ENCODE peak calls at places on chromosomes 1 and 21, in nine cellular contexts. B is mucosa of gallbladder; J is activated effector memory CD4-positive, alpha-beta T cell treated with anti-CD3 and anti-CD28 coated beads, Interleukin-2, amount 50 U/mL, for 16 hours; Z is NCI-H1105; K is endothelial cell; G is neural crest cell; H is LoVo; D is T-helper 22 cell; T is stimulated activated CD8-positive, alpha-beta memory T cell treated with anti-CD3 and anti-CD28 coated beads, Interleukin-2, amount 100 ng/mL, for 48 hours. F is an unnamed sample.

GRCh38 chr1:223670458-223671159 is 5.1 kb upstream of the CAPN8 start:
- DNase-seq in Z (peak), B (peak), J (no peak), T (peak), D (no peak), H (peak), G (peak), K (peak), F (peak)

GRCh38 chr1:88061830-88062177 is 622.3 kb upstream of the PKN2 start:
- DNase-seq in J (no peak), H (no peak), D (no peak), K (no peak), Z (no peak), B (no peak), G (no peak), T (no peak), F (no peak)

GRCh38 chr1:22108343-22109135 is 34.4 kb downstream of the WNT4 start:
- DNase-seq in T (no peak), D (no peak), G (no peak), J (no peak), K (no peak), Z (no peak), H (no peak), B (peak), F (no peak)

GRCh38 chr1:46070164-46070814 is 62.1 kb downstream of the PIK3R3 start:
- DNase-seq in H (no peak), T (no peak), G (no peak), B (no peak), D (no peak), J (no peak), Z (no peak), K (no peak), F (no peak)

GRCh38 chr21:44348861-44349260 is 4.6 kb upstream of the TRPM2 start:
- DNase-seq in T (no peak), D (no peak), J (no peak), Z (no peak), G (no peak), B (no peak), H (no peak), K (no peak), F (no peak)

GRCh38 chr1:88061106-88061829 is 622.8 kb upstream of the PKN2 start:
- DNase-seq in Z (peak), T (no peak), K (peak), G (peak), J (no peak), H (peak), D (no peak), B (peak), F (peak)

GRCh38 chr1:166489670-166490436 is 323.1 kb upstream of the FAM78B start:
- DNase-seq in Z (peak), T (peak), K (no peak), G (no peak), B (peak), J (peak), H (peak), D (peak), F (peak)

GRCh38 chr1:58749646-58750045 is 34.2 kb downstream of the JUN start:
- DNase-seq in D (no peak), Z (no peak), G (no peak), H (no peak), T (no peak), B (no peak), J (no peak), K (no peak), F (no peak)

GRCh38 chr1:40692429-40692905 is 963 bp downstream of the NFYC start:
- DNase-seq in D (no peak), Z (no peak), H (peak), B (peak), J (no peak), K (no peak), G (no peak), T (no peak), F (no peak)

GRCh38 chr1:15432327-15432726 is 5.9 kb upstream of the CTRC start:
- DNase-seq in J (no peak), T (no peak), H (no peak), Z (peak), B (no peak), D (no peak), G (no peak), K (no peak), F (no peak)

GRCh38 chr1:30381671-30382365 is 341.6 kb downstream of the MATN1 start:
- DNase-seq in J (no peak), K (no peak), Z (no peak), D (no peak), T (no peak), G (no peak), H (no peak), B (no peak), F (no peak)

GRCh38 chr1:235746245-235746644 is 96.7 kb upstream of the GNG4 start:
- DNase-seq in D (no peak), B (no peak), G (no peak), T (no peak), Z (no peak), H (no peak), J (no peak), K (no peak), F (no peak)

GRCh38 chr1:145782166-145783099 is 41.5 kb downstream of the RNF115 start:
- DNase-seq in Z (no peak), B (no peak), K (no peak), D (no peak), H (peak), T (no peak), J (no peak), G (no peak), F (peak)

GRCh38 chr1:212916395-212917133 is 33.8 kb upstream of the VASH2 start:
- DNase-seq in G (no peak), B (peak), T (peak), J (no peak), K (peak), D (no peak), Z (no peak), H (no peak), F (no peak)

GRCh38 chr1:201230676-201231075 is 40.1 kb downstream of the IGFN1 start:
- DNase-seq in Z (no peak), G (no peak), D (no peak), T (no peak), K (no peak), J (no peak), H (no peak), B (no peak), F (no peak)

GRCh38 chr21:25790122-25790951 is 55.6 kb downstream of the GABPA start:
- DNase-seq in J (no peak), T (no peak), Z (peak), G (no peak), D (no peak), K (no peak), B (no peak), H (peak), F (peak)

GRCh38 chr1:201892211-201892610 is 3.5 kb downstream of the SHISA4 start:
- DNase-seq in T (no peak), Z (no peak), D (no peak), J (no peak), H (no peak), G (no peak), K (no peak), B (no peak), F (no peak)

GRCh38 chr1:185477638-185478216 is 160.7 kb upstream of the IVNS1ABP start:
- DNase-seq in J (no peak), D (no peak), H (no peak), K (no peak), G (no peak), T (no peak), B (peak), Z (peak), F (no peak)

GRCh38 chr1:117231748-117232373 is 21.1 kb upstream of the VTCN1 start:
- DNase-seq in J (no peak), D (no peak), H (no peak), B (peak), T (no peak), G (no peak), K (no peak), Z (no peak), F (no peak)

GRCh38 chr1:214018605-214019268 is 31.0 kb downstream of the PROX1 start:
- DNase-seq in T (no peak), J (no peak), K (no peak), D (no peak), Z (peak), H (no peak), B (no peak), G (no peak), F (no peak)

GRCh38 chr1:55727010-55727409 is 511.8 kb upstream of the USP24 start:
- DNase-seq in J (no peak), G (no peak), B (no peak), T (no peak), Z (no peak), D (no peak), H (peak), K (no peak), F (peak)

GRCh38 chr1:228807904-228808487 is 72.7 kb downstream of the RHOU start:
- DNase-seq in T (no peak), K (no peak), G (no peak), H (no peak), J (no peak), Z (no peak), B (no peak), D (no peak), F (no peak)

GRCh38 chr1:15088146-15089025 is 65.2 kb upstream of the TMEM51 start:
- DNase-seq in T (no peak), Z (no peak), G (no peak), K (no peak), B (no peak), J (no peak), D (no peak), H (no peak), F (no peak)

F was measured in ELR.